ENCODE peak calls at places on chromosomes 5 and 9, in five cellular contexts. R is K562, X is A549, K is GM12878, Z is HepG2. F is an unnamed sample.

GRCh38 chr5:126965487-126965886 is 64.9 kb downstream of the MARCHF3 start:
- DNase-seq in R (no peak), X (no peak), K (no peak), Z (no peak), F (no peak)

GRCh38 chr5:41281215-41281810 is 68.0 kb upstream of the C6 start:
- DNase-seq in R (no peak), X (no peak), K (no peak), Z (no peak), F (no peak)

GRCh38 chr5:76867827-76868693 is 18.2 kb downstream of the S100Z start:
- DNase-seq in R (peak), X (peak), K (peak), Z (peak), F (peak)

GRCh38 chr9:137366891-137367381 is 56.0 kb downstream of the EXD3 start:
- DNase-seq in R (no peak), X (no peak), K (no peak), Z (no peak), F (no peak)

GRCh38 chr5:173312821-173313220 is 15.4 kb downstream of the STC2 start:
- DNase-seq in R (no peak), X (no peak), K (no peak), Z (no peak), F (no peak)

GRCh38 chr5:150000990-150001659 is 586 bp downstream of the HMGXB3 start:
- DNase-seq in R (peak), X (peak), K (no peak), Z (no peak), F (peak)

GRCh38 chr5:32767948-32768427 is 56.9 kb downstream of the NPR3 start:
- DNase-seq in R (no peak), X (peak), K (no peak), Z (peak), F (peak)

GRCh38 chr9:134566196-134566822 is 75.3 kb upstream of the COL5A1 start:
- DNase-seq in R (no peak), X (no peak), K (no peak), Z (no peak), F (no peak)

GRCh38 chr5:153551537-153552079 is 61.1 kb downstream of the GRIA1 start:
- DNase-seq in R (no peak), X (peak), K (no peak), Z (no peak), F (no peak)

GRCh38 chr5:96149546-96149945 is 187.9 kb upstream of the ELL2 start:
- DNase-seq in R (no peak), X (no peak), K (no peak), Z (no peak), F (no peak)

GRCh38 chr5:154095819-154096380 is 57.1 kb downstream of the MFAP3 start:
- DNase-seq in R (no peak), X (no peak), K (no peak), Z (no peak), F (no peak)

GRCh38 chr9:134778841-134779411 is 101.7 kb upstream of the FCN2 start:
- DNase-seq in R (peak), X (peak), K (no peak), Z (peak), F (peak)

GRCh38 chr9:98950262-98950661 is 6.6 kb downstream of the COL15A1 start:
- DNase-seq in R (no peak), X (no peak), K (no peak), Z (no peak), F (no peak)

GRCh38 chr9:96476591-96476990 is 26.6 kb downstream of the HABP4 start:
- DNase-seq in R (no peak), X (no peak), K (no peak), Z (no peak), F (no peak)

GRCh38 chr9:123062306-123063171 is 29.1 kb downstream of the GPR21 start:
- DNase-seq in R (no peak), X (no peak), K (no peak), Z (no peak), F (no peak)

GRCh38 chr5:169656125-169656990 is 19.3 kb downstream of the DOCK2 start:
- DNase-seq in R (no peak), X (no peak), K (peak), Z (no peak), F (peak)

GRCh38 chr9:102986425-102986824 is 8.7 kb upstream of the CYLC2 start:
- DNase-seq in R (no peak), X (no peak), K (no peak), Z (no peak), F (no peak)

GRCh38 chr5:157049605-157050004 is 9.3 kb downstream of the HAVCR1 start:
- DNase-seq in R (no peak), X (peak), K (no peak), Z (peak), F (no peak)

GRCh38 chr5:54317511-54318260 is 7.3 kb upstream of the ARL15 start:
- DNase-seq in R (no peak), X (no peak), K (no peak), Z (no peak), F (no peak)

GRCh38 chr5:89128097-89128496 is 245.1 kb upstream of the MEF2C start:
- DNase-seq in R (peak), X (no peak), K (no peak), Z (no peak), F (no peak)

GRCh38 chr5:72244862-72245371 is 75.1 kb downstream of the MRPS27 start:
- DNase-seq in R (peak), X (peak), K (no peak), Z (peak), F (peak)

GRCh38 chr9:126788631-126789349 is 16.1 kb upstream of the ZBTB43 start:
- DNase-seq in R (no peak), X (peak), K (no peak), Z (no peak), F (peak)

GRCh38 chr9:133160742-133161541 is 2.8 kb downstream of the GBGT1 start:
- DNase-seq in R (peak), X (peak), K (no peak), Z (peak), F (peak)

GRCh38 chr5:145996135-145996534 is 59.8 kb downstream of the SH3RF2 start:
- DNase-seq in R (no peak), X (no peak), K (no peak), Z (no peak), F (peak)

GRCh38 chr9:15416880-15417279 is 5.8 kb upstream of the SNAPC3 start:
- DNase-seq in R (peak), X (no peak), K (no peak), Z (peak), F (peak)

GRCh38 chr5:147869112-147869511 is 9.4 kb upstream of the SCGB3A2 start:
- DNase-seq in R (no peak), X (no peak), K (no peak), Z (no peak), F (no peak)

GRCh38 chr9:126293522-126293889 is 33.1 kb upstream of the MVB12B start:
- DNase-seq in R (peak), X (no peak), K (no peak), Z (no peak), F (peak)

GRCh38 chr9:125140576-125140975 is 2.8 kb downstream of the SCAI start:
- DNase-seq in R (no peak), X (no peak), K (no peak), Z (no peak), F (no peak)

GRCh38 chr9:125240649-125240999 is 519 bp downstream of the HSPA5 start:
- DNase-seq in R (peak), X (no peak), K (no peak), Z (peak), F (peak)

GRCh38 chr9:134491856-134492255 is 149.7 kb upstream of the COL5A1 start:
- DNase-seq in R (no peak), X (no peak), K (no peak), Z (no peak), F (no peak)

GRCh38 chr5:63963080-63963735 is 963 bp upstream of the HTR1A start:
- DNase-seq in R (peak), X (peak), K (peak), Z (peak), F (peak)

GRCh38 chr9:37641331-37641730 is 9.4 kb upstream of the FRMPD1 start:
- DNase-seq in R (no peak), X (no peak), K (no peak), Z (no peak), F (no peak)

GRCh38 chr5:1513326-1514026 is 10.3 kb downstream of the LPCAT1 start:
- DNase-seq in R (no peak), X (no peak), K (no peak), Z (no peak), F (no peak)

GRCh38 chr9:98087420-98088354 is 31.2 kb downstream of the NANS start:
- DNase-seq in R (no peak), X (no peak), K (no peak), Z (no peak), F (no peak)

GRCh38 chr5:109410389-109411174 is 808 bp upstream of the PJA2 start:
- DNase-seq in R (peak), X (peak), K (no peak), Z (no peak), F (peak)
- TF ChIP-seq POLR2A in R (peak), X (peak), K (no peak), Z (peak), F (peak)

GRCh38 chr5:142320427-142320732 is 4.4 kb downstream of the SPRY4 start:
- DNase-seq in R (no peak), X (no peak), K (no peak), Z (peak), F (no peak)

GRCh38 chr5:142320851-142321560 is 3.8 kb downstream of the SPRY4 start:
- DNase-seq in R (no peak), X (no peak), K (no peak), Z (no peak), F (peak)

GRCh38 chr5:142319560-142320426 is 5.0 kb downstream of the SPRY4 start:
- DNase-seq in R (no peak), X (no peak), K (no peak), Z (no peak), F (no peak)

GRCh38 chr5:142317673-142318261 is 7.1 kb downstream of the SPRY4 start:
- DNase-seq in R (no peak), X (no peak), K (no peak), Z (no peak), F (no peak)

DNA sequence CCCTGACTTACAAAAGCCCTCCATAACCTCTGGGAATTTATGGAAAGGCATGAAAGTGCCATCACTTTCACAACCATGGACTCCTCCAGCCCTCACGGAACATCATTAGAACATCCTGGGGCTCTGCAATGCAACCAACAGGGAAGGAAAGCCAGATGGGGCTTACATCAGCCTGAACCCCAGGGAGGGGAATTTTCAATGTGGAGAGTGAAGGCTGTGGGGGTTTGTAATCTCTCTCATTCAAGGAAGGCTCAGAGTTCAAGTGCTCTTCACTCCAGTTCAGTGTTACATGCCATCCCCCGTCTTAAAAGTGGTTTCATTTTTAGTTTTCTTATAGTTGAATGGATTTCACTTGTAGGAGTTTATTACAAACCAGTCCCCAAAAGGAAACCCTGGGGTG is 5.7 kb downstream of the SPRY4 start:
- DNase-seq in R (no peak), X (no peak), K (no peak), Z (no peak), F (no peak)
- TF ChIP-seq MYC in R (no peak), X (no peak), K (no peak), Z (no peak), F (no peak)

GRCh38 chr5:124841829-124842712 is 95.6 kb upstream of the ZNF608 start:
- DNase-seq in R (no peak), X (no peak), K (no peak), Z (no peak), F (no peak)
- TF ChIP-seq POLR2A in R (no peak), X (no peak), K (no peak), Z (no peak), F (no peak)

GRCh38 chr5:9196403-9197224 is 349.3 kb downstream of the SEMA5A start:
- DNase-seq in R (no peak), X (no peak), K (no peak), Z (no peak), F (no peak)

GRCh38 chr5:9197881-9198260 is 348.0 kb downstream of the SEMA5A start:
- DNase-seq in R (no peak), X (no peak), K (peak), Z (no peak), F (no peak)

GRCh38 chr5:9201011-9201410 is 344.9 kb downstream of the SEMA5A start:
- DNase-seq in R (no peak), X (no peak), K (no peak), Z (no peak), F (no peak)

GRCh38 chr5:9201761-9202160 is 344.1 kb downstream of the SEMA5A start:
- DNase-seq in R (no peak), X (no peak), K (no peak), Z (no peak), F (no peak)

GRCh38 chr5:9198399-9198798 is 347.5 kb downstream of the SEMA5A start:
- DNase-seq in R (no peak), X (no peak), K (no peak), Z (no peak), F (no peak)
- TF ChIP-seq MYC in R (no peak), X (no peak), K (no peak), Z (no peak), F (no peak)

GRCh38 chr5:132644177-132644576 is 13.8 kb upstream of the IL13 start:
- DNase-seq in R (no peak), X (no peak), K (no peak), Z (no peak), F (no peak)

GRCh38 chr5:132641241-132641723 is 16.7 kb upstream of the IL13 start:
- DNase-seq in R (no peak), X (no peak), K (no peak), Z (no peak), F (no peak)

GRCh38 chr5:132639706-132640130 is 18.3 kb upstream of the IL13 start:
- DNase-seq in R (no peak), X (no peak), K (peak), Z (no peak), F (no peak)

GRCh38 chr5:132641841-132642240 is 16.1 kb upstream of the IL13 start:
- DNase-seq in R (no peak), X (no peak), K (no peak), Z (no peak), F (no peak)

DNA sequence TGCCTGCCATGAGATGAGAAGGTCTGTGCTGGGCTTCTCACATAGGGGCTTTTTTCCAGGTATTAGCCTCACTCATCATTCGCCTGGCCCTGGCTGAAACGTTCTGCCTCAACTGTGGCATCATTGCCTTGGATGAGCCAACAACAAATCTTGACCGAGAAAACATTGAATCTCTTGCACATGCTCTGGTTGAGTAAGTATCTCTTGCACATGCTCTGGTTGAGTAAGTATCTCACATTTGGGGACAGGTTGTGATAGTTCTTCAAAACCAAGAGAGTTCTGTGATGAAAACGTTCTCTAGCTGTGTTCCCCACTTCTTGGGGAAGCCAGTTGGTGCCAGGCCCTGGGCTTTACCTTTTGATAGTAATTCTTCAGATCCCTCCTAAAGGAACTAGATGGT is 17.4 kb upstream of the IL13 start:
- DNase-seq in R (no peak), X (no peak), K (no peak), Z (no peak), F (no peak)
- TF ChIP-seq POLR2A in R (no peak), X (no peak), K (no peak), Z (no peak), F (no peak)

GRCh38 chr9:13163287-13163686 is 116.2 kb downstream of the MPDZ start:
- DNase-seq in R (no peak), X (no peak), K (no peak), Z (no peak), F (no peak)
- TF ChIP-seq MYC in R (no peak), X (no peak), K (no peak), Z (no peak), F (no peak)

DNA sequence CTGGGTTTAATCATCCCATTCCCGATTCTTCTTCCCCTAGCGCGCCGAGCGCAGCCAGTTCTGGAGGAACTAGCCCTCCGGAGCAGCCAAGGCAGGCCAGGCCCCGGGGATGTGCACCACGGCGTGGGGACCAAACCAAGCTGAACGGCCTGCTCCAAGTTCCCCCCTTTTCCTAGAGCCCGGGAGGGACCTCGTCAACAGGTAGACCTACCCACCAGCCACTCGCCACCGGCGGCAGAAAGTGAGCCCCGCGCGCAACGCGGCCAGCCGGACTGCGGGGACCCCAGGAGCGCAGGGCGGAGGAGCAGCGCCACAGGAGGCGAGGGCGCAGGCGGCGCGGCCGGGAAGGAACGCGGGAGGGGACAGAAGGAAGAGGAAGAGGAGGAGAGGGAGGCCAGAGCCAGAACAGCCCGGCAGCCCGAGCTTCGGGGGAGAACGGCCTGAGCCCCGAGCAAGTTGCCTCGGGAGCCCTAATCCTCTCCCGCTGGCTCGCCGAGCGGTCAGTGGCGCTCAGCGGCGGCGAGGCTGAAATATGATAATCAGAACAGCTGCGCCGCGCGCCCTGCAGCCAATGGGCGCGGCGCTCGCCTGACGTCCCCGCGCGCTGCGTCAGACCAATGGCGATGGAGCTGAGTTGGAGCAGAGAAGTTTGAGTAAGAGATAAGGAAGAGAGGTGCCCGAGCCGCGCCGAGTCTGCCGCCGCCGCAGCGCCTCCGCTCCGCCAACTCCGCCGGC is at the start of gene ISL1:
- DNase-seq in R (no peak), X (peak), K (no peak), Z (no peak), F (no peak)
- TF ChIP-seq POLR2A in R (no peak), X (no peak), K (no peak), Z (no peak), F (no peak)